ENCODE peak calls at places on chromosomes 12 and 14, in ten cellular contexts. M, Q, L, P, I, G, X, J, H and S are unnamed samples.

GRCh38 chr12:105955608-105955931 is 183.2 kb downstream of the NUAK1 start:
- DNase-seq in M (no peak), Q (no peak), L (no peak), P (no peak), I (no peak), G (no peak), X (no peak), J (no peak), H (no peak), S (no peak)

GRCh38 chr12:1281683-1282366 is 290.8 kb downstream of the ERC1 start:
- DNase-seq in M (no peak), Q (no peak), L (no peak), P (no peak), I (no peak), G (peak; percentile 61), X (no peak), J (peak; percentile 76), H (no peak), S (peak; percentile 36)

GRCh38 chr12:120089105-120089504 is 27.4 kb downstream of the RAB35 start:
- DNase-seq in M (no peak), Q (no peak), L (no peak), P (no peak), I (no peak), G (no peak), X (no peak), J (no peak), H (no peak), S (no peak)

GRCh38 chr14:36181417-36181816 is 4.9 kb upstream of the PTCSC3 start:
- DNase-seq in M (no peak), Q (no peak), L (no peak), P (no peak), I (no peak), G (no peak), X (no peak), J (no peak), H (no peak), S (no peak)

GRCh38 chr14:101584049-101584859 is 23.0 kb downstream of the DIO3 start:
- DNase-seq in M (no peak), Q (peak; percentile 89), L (no peak), P (no peak), I (no peak), G (no peak), X (peak; percentile 21), J (no peak), H (no peak), S (peak; percentile 22)

GRCh38 chr12:89506050-89506449 is 18.5 kb downstream of the GALNT4 start:
- DNase-seq in M (no peak), Q (no peak), L (no peak), P (no peak), I (no peak), G (no peak), X (no peak), J (no peak), H (no peak), S (no peak)

GRCh38 chr12:123671876-123672275 is 963 bp downstream of the TCTN2 start:
- DNase-seq in M (no peak), Q (no peak), L (no peak), P (no peak), I (peak; percentile 5), G (peak; percentile 1), X (no peak), J (peak; percentile 68), H (no peak), S (no peak)

GRCh38 chr12:98064501-98064900 is 450.9 kb upstream of the TMPO start:
- DNase-seq in M (no peak), Q (no peak), L (no peak), P (no peak), I (no peak), G (no peak), X (no peak), J (no peak), H (no peak), S (no peak)

GRCh38 chr14:58663494-58664111 is 25.8 kb downstream of the DACT1 start:
- DNase-seq in M (no peak), Q (peak; percentile 51), L (no peak), P (no peak), I (no peak), G (peak; percentile 65), X (no peak), J (peak; percentile 96), H (no peak), S (peak; percentile 35)

GRCh38 chr12:54381136-54381535 is 3.4 kb downstream of the ZNF385A start:
- DNase-seq in M (no peak), Q (no peak), L (no peak), P (no peak), I (no peak), G (no peak), X (no peak), J (no peak), H (no peak), S (no peak)

GRCh38 chr12:93387780-93388179 is 10.1 kb downstream of the NUDT4 start:
- DNase-seq in M (no peak), Q (no peak), L (no peak), P (no peak), I (no peak), G (no peak), X (no peak), J (peak; percentile 77), H (no peak), S (peak; percentile 60)

GRCh38 chr12:126033746-126034145 is 968.5 kb downstream of the AACS start:
- DNase-seq in M (no peak), Q (no peak), L (no peak), P (no peak), I (no peak), G (no peak), X (no peak), J (peak; percentile 3), H (no peak), S (no peak)

GRCh38 chr12:85809500-85809899 is 26.7 kb downstream of the RASSF9 start:
- DNase-seq in M (no peak), Q (no peak), L (no peak), P (no peak), I (no peak), G (no peak), X (no peak), J (no peak), H (no peak), S (no peak)

GRCh38 chr12:127381043-127381668 is 885.8 kb upstream of the TMEM132C start:
- DNase-seq in M (peak; percentile 41), Q (peak; percentile 56), L (no peak), P (peak; percentile 30), I (peak; percentile 86), G (no peak), X (peak; percentile 16), J (peak; percentile 4), H (no peak), S (peak; percentile 65)

GRCh38 chr14:97644365-97644764 is 847.2 kb downstream of the VRK1 start:
- DNase-seq in M (no peak), Q (no peak), L (no peak), P (no peak), I (no peak), G (no peak), X (no peak), J (no peak), H (no peak), S (no peak)
- H3K9me3 ChIP-seq in M (no peaks in the 10 kb centered on the region), Q (no peaks in the 10 kb centered on the region), L (no peaks in the 10 kb centered on the region), P (no peaks in the 10 kb centered on the region), I (no peaks in the 10 kb centered on the region), G (peaks cover 22% of the 10 kb centered on the region), X (no peaks in the 10 kb centered on the region), J (no peaks in the 10 kb centered on the region), H (no peaks in the 10 kb centered on the region), S (no peaks in the 10 kb centered on the region)

GRCh38 chr14:99235578-99235977 is 36.4 kb downstream of the BCL11B start:
- DNase-seq in M (no peak), Q (no peak), L (no peak), P (no peak), I (no peak), G (no peak), X (no peak), J (no peak), H (no peak), S (no peak)
- H3K4me3 ChIP-seq in M (no peak overlapping the region), Q (no peak overlapping the region), L (no peak overlapping the region), P (no peak overlapping the region), I (peak overlapping the region; percentile 49), G (no peak overlapping the region), X (no peak overlapping the region), J (no peak overlapping the region), H (no peak overlapping the region), S (no peak overlapping the region)

DNA sequence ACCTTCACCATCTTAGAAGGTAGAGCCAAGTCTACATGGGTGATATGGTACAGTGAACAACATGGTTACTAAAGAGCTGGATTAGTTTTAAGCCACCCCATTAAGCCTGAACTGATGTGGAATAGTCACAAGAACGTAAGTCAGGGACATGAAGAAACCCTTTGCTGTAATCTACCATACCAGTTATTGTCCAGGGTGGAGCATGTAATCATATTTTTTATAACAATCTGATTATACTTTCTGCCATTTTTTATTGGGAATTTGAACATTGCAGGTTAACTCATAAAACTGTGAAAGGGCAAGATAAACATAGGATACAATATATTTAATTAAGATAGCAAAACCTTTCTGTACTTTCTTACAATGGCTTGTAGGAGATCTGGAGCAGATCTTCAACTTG is 103.6 kb downstream of the FIGNL2 start:
- DNase-seq in M (no peak), Q (no peak), L (no peak), P (no peak), I (no peak), G (no peak), X (no peak), J (no peak), H (no peak), S (no peak)
- H3K9me3 ChIP-seq in M (no peaks in the 10 kb centered on the region), Q (no peaks in the 10 kb centered on the region), L (no peaks in the 10 kb centered on the region), P (no peaks in the 10 kb centered on the region), I (no peaks in the 10 kb centered on the region), G (no peaks in the 10 kb centered on the region), X (peaks cover 32% of the 10 kb centered on the region), J (no peaks in the 10 kb centered on the region), H (no peaks in the 10 kb centered on the region), S (peaks cover 10% of the 10 kb centered on the region)

GRCh38 chr12:112782250-112782649 is 9.3 kb upstream of the RPH3A start:
- DNase-seq in M (no peak), Q (no peak), L (no peak), P (no peak), I (no peak), G (no peak), X (no peak), J (no peak), H (no peak), S (no peak)

GRCh38 chr12:112778400-112778799 is 13.1 kb upstream of the RPH3A start:
- DNase-seq in M (no peak), Q (no peak), L (no peak), P (no peak), I (no peak), G (no peak), X (no peak), J (no peak), H (no peak), S (no peak)

GRCh38 chr12:112777387-112778025 is 14.0 kb upstream of the RPH3A start:
- DNase-seq in M (peak; percentile 48), Q (no peak), L (no peak), P (no peak), I (peak; percentile 68), G (no peak), X (no peak), J (no peak), H (no peak), S (no peak)

GRCh38 chr12:112782921-112783320 is 8.6 kb upstream of the RPH3A start:
- DNase-seq in M (no peak), Q (no peak), L (no peak), P (no peak), I (no peak), G (no peak), X (no peak), J (no peak), H (no peak), S (no peak)

DNA sequence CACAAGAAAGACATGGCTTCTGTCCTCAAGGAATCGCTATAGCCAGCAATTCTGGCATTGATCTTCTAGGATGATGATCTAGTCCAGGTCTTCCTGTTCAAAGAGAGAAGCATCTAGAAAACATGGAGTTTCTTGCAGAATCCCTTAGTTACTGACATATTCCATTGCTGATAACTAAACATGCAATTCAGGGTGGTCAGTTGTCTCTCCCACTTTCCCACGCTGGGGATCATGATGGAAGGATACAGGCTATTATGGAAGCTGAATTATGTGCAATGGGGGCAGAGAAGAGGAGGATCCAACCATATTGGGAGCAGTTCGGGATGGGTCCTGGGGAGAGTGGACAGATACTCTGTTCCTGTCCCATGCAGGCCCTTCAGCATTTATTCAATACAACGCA is 9.8 kb upstream of the RPH3A start:
- DNase-seq in M (no peak), Q (no peak), L (no peak), P (no peak), I (no peak), G (no peak), X (no peak), J (no peak), H (no peak), S (no peak)
- H3K4me3 ChIP-seq in M (no peak overlapping the region), Q (no peak overlapping the region), L (no peak overlapping the region), P (no peak overlapping the region), I (no peak overlapping the region), G (no peak overlapping the region), X (no peak overlapping the region), J (no peak overlapping the region), H (no peak overlapping the region), S (no peak overlapping the region)